ENCODE peak calls at places on chromosomes 7 and 10, in nine cellular contexts. L, N, P, Q, B, I, G, H and X are unnamed samples.

GRCh38 chr7:93171606-93172226 is 23.5 kb upstream of the SAMD9L start:
- DNase-seq in L (no peak), N (no peak), P (no peak), Q (no peak), B (no peak), I (no peak), G (no peak), H (no peak), X (no peak)

GRCh38 chr7:158740013-158740656 is 35.5 kb upstream of the NCAPG2 start:
- DNase-seq in L (no peak), N (no peak), P (peak; percentile 51), Q (peak; percentile 84), B (no peak), I (no peak), G (peak; percentile 81), H (no peak), X (no peak)

GRCh38 chr7:21504021-21504420 is 38.8 kb upstream of the DNAH11 start:
- DNase-seq in L (no peak), N (no peak), P (no peak), Q (no peak), B (no peak), I (no peak), G (peak; percentile 63), H (no peak), X (no peak)

GRCh38 chr10:93376372-93377296 is 105.5 kb downstream of the MYOF start:
- DNase-seq in L (peak; percentile 81), N (peak; percentile 36), P (no peak), Q (peak; percentile 71), B (peak; percentile 49), I (peak; percentile 79), G (peak; percentile 88), H (peak; percentile 66), X (no peak)

GRCh38 chr10:127926455-127926854 is 19.6 kb downstream of the PTPRE start:
- DNase-seq in L (no peak), N (no peak), P (no peak), Q (no peak), B (no peak), I (no peak), G (no peak), H (no peak), X (no peak)

GRCh38 chr7:87003872-87004798 is 55.3 kb downstream of the ELAPOR2 start:
- DNase-seq in L (peak; percentile 59), N (no peak), P (no peak), Q (no peak), B (no peak), I (peak; percentile 18), G (no peak), H (no peak), X (peak; percentile 16)

GRCh38 chr7:100546868-100547800 is 8.1 kb downstream of the AGFG2 start:
- DNase-seq in L (no peak), N (no peak), P (no peak), Q (no peak), B (no peak), I (peak; percentile 58), G (no peak), H (no peak), X (no peak)

GRCh38 chr10:30915141-30915540 is 116.5 kb downstream of the ZNF438 start:
- DNase-seq in L (no peak), N (no peak), P (no peak), Q (no peak), B (no peak), I (no peak), G (no peak), H (no peak), X (no peak)

GRCh38 chr7:131103997-131104396 is 223.7 kb upstream of the MKLN1 start:
- DNase-seq in L (no peak), N (no peak), P (no peak), Q (peak; percentile 46), B (no peak), I (no peak), G (peak; percentile 9), H (no peak), X (no peak)

GRCh38 chr10:124224331-124225028 is 131.1 kb upstream of the CHST15 start:
- DNase-seq in L (no peak), N (no peak), P (no peak), Q (peak; percentile 4), B (no peak), I (no peak), G (peak; percentile 61), H (no peak), X (no peak)

GRCh38 chr7:128682125-128682524 is 10.0 kb downstream of the GARIN1A start:
- DNase-seq in L (no peak), N (no peak), P (no peak), Q (no peak), B (no peak), I (peak; percentile 16), G (no peak), H (no peak), X (no peak)

GRCh38 chr10:84966708-84967441 is 638.5 kb downstream of the CCSER2 start:
- DNase-seq in L (no peak), N (no peak), P (no peak), Q (no peak), B (no peak), I (no peak), G (no peak), H (no peak), X (no peak)

GRCh38 chr10:31262672-31263071 is 56.3 kb upstream of the ZEB1 start:
- DNase-seq in L (no peak), N (no peak), P (no peak), Q (peak; percentile 18), B (peak; percentile 46), I (no peak), G (no peak), H (no peak), X (no peak)

GRCh38 chr7:100466830-100467605 is 3.0 kb upstream of the SPACDR start:
- DNase-seq in L (no peak), N (no peak), P (peak; percentile 66), Q (no peak), B (no peak), I (no peak), G (no peak), H (no peak), X (no peak)

GRCh38 chr7:138835087-138835486 is 37.1 kb upstream of the ATP6V0A4 start:
- DNase-seq in L (no peak), N (no peak), P (no peak), Q (no peak), B (no peak), I (no peak), G (no peak), H (no peak), X (no peak)
- TF ChIP-seq CTCF in L (no peak), N (no peak), P (peak; percentile 38), Q (no peak), B (no peak), I (no peak), G (no peak), H (no peak), X (no peak)

GRCh38 chr7:98240961-98241673 is 10.9 kb downstream of the TECPR1 start:
- DNase-seq in L (peak; percentile 70), N (peak; percentile 59), P (no peak), Q (peak; percentile 47), B (peak; percentile 56), I (peak; percentile 71), G (peak; percentile 60), H (peak; percentile 81), X (peak; percentile 81)
- TF ChIP-seq CTCF in L (peak; percentile 78), N (peak; percentile 48), P (peak; percentile 80), Q (peak; percentile 92), B (peak; percentile 64), I (peak; percentile 90), G (peak; percentile 84), H (peak; percentile 88), X (peak; percentile 83)

GRCh38 chr7:73610105-73610504 is 14.2 kb downstream of the MLXIPL start:
- DNase-seq in L (no peak), N (no peak), P (no peak), Q (no peak), B (no peak), I (no peak), G (no peak), H (no peak), X (no peak)

GRCh38 chr7:73612598-73613269 is 11.6 kb downstream of the MLXIPL start:
- DNase-seq in L (peak; percentile 33), N (peak; percentile 79), P (no peak), Q (peak; percentile 25), B (no peak), I (no peak), G (peak; percentile 62), H (peak; percentile 49), X (no peak)

GRCh38 chr7:73613954-73614735 is 10.2 kb downstream of the MLXIPL start:
- DNase-seq in L (no peak), N (peak; percentile 48), P (no peak), Q (no peak), B (no peak), I (no peak), G (peak; percentile 39), H (no peak), X (no peak)

GRCh38 chr7:73606801-73607691 is 17.3 kb downstream of the MLXIPL start:
- DNase-seq in L (peak; percentile 79), N (peak; percentile 69), P (peak; percentile 85), Q (no peak), B (peak; percentile 63), I (peak; percentile 53), G (peak; percentile 55), H (peak; percentile 84), X (peak; percentile 88)

DNA sequence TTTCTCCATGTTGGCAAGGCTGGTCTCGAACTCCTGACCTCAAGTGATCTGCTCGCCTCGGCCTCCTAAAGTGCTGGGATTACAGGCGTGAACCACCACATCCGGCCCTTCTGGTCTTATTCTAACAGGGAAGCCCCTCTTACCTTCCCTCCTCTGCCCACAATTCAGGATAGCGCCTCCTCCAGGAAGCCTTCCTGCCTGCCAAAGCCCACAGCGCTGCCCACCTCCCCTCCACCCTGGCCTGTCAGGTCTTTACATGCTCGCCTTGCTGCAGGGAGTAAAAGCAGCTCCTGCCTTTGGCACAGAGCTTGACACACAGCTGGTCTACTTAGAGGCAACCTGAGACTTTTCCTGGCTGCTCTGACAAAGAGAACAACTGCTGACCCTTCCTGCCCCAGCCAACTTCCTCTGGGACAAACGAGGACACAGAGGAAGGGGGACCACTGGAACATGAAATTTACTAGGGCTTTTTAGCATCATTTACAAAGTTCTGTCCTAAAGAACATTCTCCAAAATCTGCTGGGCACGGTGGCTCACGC is 13.2 kb downstream of the MLXIPL start:
- DNase-seq in L (no peak), N (no peak), P (no peak), Q (no peak), B (no peak), I (no peak), G (no peak), H (no peak), X (no peak)
- TF ChIP-seq CTCF in L (no peak), N (no peak), P (no peak), Q (no peak), B (no peak), I (no peak), G (no peak), H (no peak), X (no peak)

DNA sequence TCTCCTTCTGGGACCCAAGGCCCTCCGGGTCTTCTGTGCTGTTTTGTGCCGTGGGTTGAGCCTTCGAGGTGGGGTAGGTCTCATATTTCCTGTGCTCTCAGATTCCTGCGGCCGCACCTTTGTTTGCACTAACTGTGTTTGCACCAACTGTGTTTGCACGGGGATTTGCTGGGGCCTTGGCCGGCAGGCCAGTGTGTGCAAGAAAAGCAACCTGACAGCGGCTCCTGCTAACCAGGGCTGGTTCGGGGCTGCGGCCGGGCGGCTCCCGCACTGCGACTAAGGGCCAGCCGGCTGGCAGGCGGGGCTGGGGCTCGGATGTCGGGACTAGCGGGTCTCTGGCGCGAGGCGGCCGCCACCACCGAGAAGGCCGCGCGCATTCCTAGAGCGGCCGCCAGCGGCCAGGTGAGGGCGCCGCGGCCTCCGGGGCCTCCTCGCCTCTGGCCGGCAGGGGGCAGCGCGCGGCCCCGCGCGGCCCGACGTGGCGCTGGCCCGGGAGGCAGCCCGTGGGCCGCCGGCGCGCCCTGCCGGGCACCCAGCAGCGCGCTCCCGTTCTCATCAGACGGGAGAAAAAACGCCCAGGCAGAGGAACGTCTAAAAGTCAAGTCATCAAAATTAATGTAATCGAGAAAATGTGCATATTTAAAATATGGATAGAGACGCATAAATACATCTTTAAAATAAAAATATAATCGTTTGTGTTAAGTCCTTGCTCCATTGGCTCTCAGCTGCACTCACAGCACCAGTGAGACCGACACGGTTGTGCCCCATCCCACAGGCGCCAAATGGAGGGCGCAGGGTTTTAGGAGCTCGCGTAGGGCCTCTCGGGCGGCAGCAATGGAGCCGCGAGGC is 38.6 kb downstream of the ZNF777 start:
- DNase-seq in L (peak; percentile 84), N (peak; percentile 84), P (peak; percentile 80), Q (peak; percentile 27), B (peak; percentile 71), I (peak; percentile 90), G (peak; percentile 85), H (peak; percentile 83), X (peak; percentile 77)
- TF ChIP-seq CTCF in L (peak; percentile 53), N (peak; percentile 68), P (peak; percentile 70), Q (peak; percentile 45), B (peak; percentile 54), I (peak; percentile 67), G (peak; percentile 45), H (peak; percentile 67), X (peak; percentile 31)